ENCODE peak calls at places on chromosomes 12 and 14, in five cellular contexts. Y, M, K, H and B are unnamed samples. For H3K36me3, the result is how much of the 10 kb centered on the place peaks cover.

GRCh38 chr12:111035578-111036301 is 115.4 kb upstream of the MYL2 start:
- DNase-seq in Y (no peak), M (no peak), K (no peak), H (no peak), B (no peak)

GRCh38 chr12:39632670-39633069 is 13.1 kb upstream of the ABCD2 start:
- DNase-seq in Y (no peak), M (no peak), K (no peak), H (no peak), B (no peak)

GRCh38 chr14:21248739-21249411 is 20.4 kb downstream of the HNRNPC start:
- DNase-seq in Y (no peak), M (no peak), K (no peak), H (no peak), B (no peak)

GRCh38 chr12:65656904-65657351 is 167.4 kb upstream of the HMGA2 start:
- DNase-seq in Y (no peak), M (no peak), K (peak), H (no peak), B (peak)

GRCh38 chr12:97211421-97211820 is 251.2 kb upstream of the RMST start:
- DNase-seq in Y (no peak), M (no peak), K (no peak), H (no peak), B (no peak)

GRCh38 chr14:99707921-99708320 is 23.8 kb downstream of the CYP46A1 start:
- DNase-seq in Y (no peak), M (no peak), K (no peak), H (no peak), B (no peak)

GRCh38 chr12:6277982-6278438 is 32.5 kb upstream of the PLEKHG6 start:
- DNase-seq in Y (no peak), M (no peak), K (no peak), H (no peak), B (no peak)

GRCh38 chr12:4962539-4963486 is 53.1 kb downstream of the KCNA1 start:
- DNase-seq in Y (no peak), M (no peak), K (no peak), H (no peak), B (no peak)

GRCh38 chr14:69484444-69485113 is at the start of gene PLEKHD1:
- DNase-seq in Y (no peak), M (no peak), K (peak), H (peak), B (no peak)

GRCh38 chr12:16358896-16359295 is 11.5 kb downstream of the MGST1 start:
- DNase-seq in Y (no peak), M (no peak), K (no peak), H (no peak), B (no peak)

GRCh38 chr12:107514887-107515445 is 170.6 kb upstream of the PWP1 start:
- DNase-seq in Y (peak), M (no peak), K (no peak), H (no peak), B (no peak)

GRCh38 chr12:93778306-93778705 is 101.1 kb downstream of the CRADD start:
- DNase-seq in Y (no peak), M (no peak), K (no peak), H (no peak), B (peak)

GRCh38 chr12:85823436-85824179 is 12.6 kb downstream of the RASSF9 start:
- DNase-seq in Y (no peak), M (no peak), K (no peak), H (no peak), B (peak)

GRCh38 chr12:72433298-72433697 is 161.1 kb downstream of the TRHDE start:
- DNase-seq in Y (no peak), M (no peak), K (no peak), H (no peak), B (no peak)

GRCh38 chr12:109440851-109441490 is 36.1 kb downstream of the KCTD10 start:
- DNase-seq in Y (no peak), M (no peak), K (no peak), H (no peak), B (no peak)

GRCh38 chr14:23375527-23376251 is 1.2 kb upstream of the CMTM5 start:
- DNase-seq in Y (no peak), M (no peak), K (no peak), H (peak), B (no peak)

GRCh38 chr14:72256055-72256454 is 323.8 kb downstream of the RGS6 start:
- DNase-seq in Y (no peak), M (no peak), K (peak), H (no peak), B (no peak)
- TF ChIP-seq MAX in Y (no peak), M (no peak), K (no peak), H (no peak), B (no peak)

GRCh38 chr12:120370343-120371243 is 1.6 kb upstream of the MSI1 start:
- DNase-seq in Y (no peak), M (no peak), K (no peak), H (no peak), B (no peak)

GRCh38 chr12:120368789-120369475 is at the start of gene MSI1:
- DNase-seq in Y (no peak), M (no peak), K (no peak), H (peak), B (no peak)

GRCh38 chr12:120367252-120367923 is 1.6 kb downstream of the MSI1 start:
- DNase-seq in Y (no peak), M (no peak), K (no peak), H (peak), B (no peak)

GRCh38 chr12:120367924-120368788 is 808 bp downstream of the MSI1 start:
- DNase-seq in Y (no peak), M (no peak), K (no peak), H (peak), B (no peak)

GRCh38 chr12:120369476-120370342 is 745 bp upstream of the MSI1 start:
- DNase-seq in Y (no peak), M (no peak), K (no peak), H (no peak), B (no peak)
- H3K4me3 ChIP-seq in Y (no peak), M (no peak), K (peak), H (no peak), B (peak)

GRCh38 chr14:101927859-101928258 is 36.5 kb upstream of the DYNC1H1 start:
- DNase-seq in Y (no peak), M (no peak), K (no peak), H (peak), B (no peak)
- H3K36me3 ChIP-seq in Y (under half), M (under half), K (under half), H (under half), B (under half)

DNA sequence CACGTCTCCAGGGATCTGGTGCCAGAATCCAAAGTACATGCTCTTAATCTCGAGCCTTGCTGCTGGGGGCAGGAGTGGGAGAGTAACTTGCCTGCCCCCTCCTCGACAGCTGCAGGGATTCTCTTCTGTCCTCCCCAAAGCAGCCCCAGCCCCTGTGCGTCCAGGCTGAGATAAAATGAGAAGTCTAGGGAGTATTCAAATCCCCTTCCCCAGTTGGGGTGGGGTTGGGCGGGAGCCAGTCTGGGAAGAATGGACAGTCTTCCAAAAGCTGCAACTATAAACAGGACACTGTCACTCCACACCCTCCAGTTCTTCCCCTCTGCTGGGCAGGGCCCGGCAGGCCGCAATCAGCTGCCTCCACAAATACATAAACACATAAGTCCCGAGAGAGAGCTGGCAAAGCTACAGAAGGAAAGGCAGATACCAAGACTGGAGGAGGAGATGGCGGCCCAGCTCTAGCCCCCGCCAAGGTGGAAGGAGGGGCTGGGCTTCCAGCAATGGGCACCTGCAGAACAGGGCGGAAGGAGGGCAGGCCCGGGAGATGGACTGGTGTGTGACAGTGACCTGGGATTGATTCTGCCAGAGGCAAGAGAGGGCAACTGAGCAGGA is 12.7 kb downstream of the LTBP2 start:
- DNase-seq in Y (no peak), M (no peak), K (no peak), H (no peak), B (peak)
- TF ChIP-seq MAX in Y (no peak), M (no peak), K (no peak), H (no peak), B (no peak)

GRCh38 chr12:49882248-49882850 is 21.4 kb downstream of the FAIM2 start:
- DNase-seq in Y (no peak), M (no peak), K (no peak), H (no peak), B (no peak)
- H3K4me3 ChIP-seq in Y (no peak), M (no peak), K (no peak), H (no peak), B (no peak)

GRCh38 chr14:65486856-65487255 is 74.3 kb downstream of the FUT8 start:
- DNase-seq in Y (no peak), M (no peak), K (no peak), H (no peak), B (no peak)
- H3K36me3 ChIP-seq in Y (under half), M (under half), K (under half), H (under half), B (under half)

GRCh38 chr14:87108726-87109125 is 884.3 kb downstream of the GALC start:
- DNase-seq in Y (no peak), M (no peak), K (no peak), H (no peak), B (no peak)
- TF ChIP-seq MAX in Y (no peak), M (no peak), K (no peak), H (no peak), B (no peak)

GRCh38 chr14:24441485-24441884 is 1.1 kb downstream of the SDR39U1 start:
- DNase-seq in Y (no peak), M (no peak), K (no peak), H (no peak), B (no peak)
- H3K4me3 ChIP-seq in Y (peak), M (peak), K (peak), H (peak), B (peak)

GRCh38 chr12:50003595-50003994 is 21.7 kb downstream of the RACGAP1 start:
- DNase-seq in Y (no peak), M (no peak), K (no peak), H (no peak), B (peak)
- H3K36me3 ChIP-seq in Y (half or more), M (under half), K (half or more), H (half or more), B (under half)